ENCODE peak calls at places on chromosomes 4 and X, in eight cellular contexts. One of them, this sample, is unnamed.

GRCh38 chrX:39337461-39337860 is 536.2 kb downstream of the MID1IP1 start:
- DNase-seq in NCI-H1092: peak
- DNase-seq in left lung: no peak
- DNase-seq in astrocyte: no peak
- DNase-seq in left cardiac atrium: no peak
- DNase-seq in AG09319: no peak
- DNase-seq in activated B cell treated with CpG ODN at 0.5 μM for 24 hours: no peak
- DNase-seq in KG1: no peak
- DNase-seq in this sample: no peak

GRCh38 chr4:181504846-181505374 is 738.3 kb upstream of the TENM3 start:
- DNase-seq in KG1: no peak
- DNase-seq in left cardiac atrium: no peak
- DNase-seq in activated B cell treated with CpG ODN at 0.5 μM for 24 hours: no peak
- DNase-seq in NCI-H1092: peak
- DNase-seq in AG09319: no peak
- DNase-seq in left lung: no peak
- DNase-seq in astrocyte: no peak
- DNase-seq in this sample: no peak

GRCh38 chrX:43612400-43612799 is 43.7 kb upstream of the MAOA start:
- DNase-seq in AG09319: no peak
- DNase-seq in activated B cell treated with CpG ODN at 0.5 μM for 24 hours: no peak
- DNase-seq in KG1: no peak
- DNase-seq in astrocyte: no peak
- DNase-seq in NCI-H1092: no peak
- DNase-seq in left cardiac atrium: no peak
- DNase-seq in left lung: no peak
- DNase-seq in this sample: no peak

GRCh38 chr4:169210516-169211108 is 60.1 kb downstream of the SH3RF1 start:
- DNase-seq in KG1: no peak
- DNase-seq in activated B cell treated with CpG ODN at 0.5 μM for 24 hours: no peak
- DNase-seq in AG09319: no peak
- DNase-seq in left lung: no peak
- DNase-seq in NCI-H1092: no peak
- DNase-seq in left cardiac atrium: no peak
- DNase-seq in astrocyte: no peak
- DNase-seq in this sample: no peak

GRCh38 chr4:139595989-139596679 is 40.1 kb upstream of the SETD7 start:
- DNase-seq in KG1: no peak
- DNase-seq in astrocyte: peak
- DNase-seq in left cardiac atrium: peak
- DNase-seq in activated B cell treated with CpG ODN at 0.5 μM for 24 hours: no peak
- DNase-seq in NCI-H1092: no peak
- DNase-seq in left lung: no peak
- DNase-seq in AG09319: no peak
- DNase-seq in this sample: no peak

GRCh38 chr4:138255917-138256597 is 13.9 kb upstream of the SLC7A11 start:
- DNase-seq in left cardiac atrium: no peak
- DNase-seq in astrocyte: no peak
- DNase-seq in NCI-H1092: no peak
- DNase-seq in left lung: no peak
- DNase-seq in activated B cell treated with CpG ODN at 0.5 μM for 24 hours: no peak
- DNase-seq in KG1: no peak
- DNase-seq in AG09319: no peak
- DNase-seq in this sample: no peak

GRCh38 chrX:9117851-9118250 is 83.9 kb upstream of the FAM9B start:
- DNase-seq in left lung: no peak
- DNase-seq in NCI-H1092: no peak
- DNase-seq in AG09319: no peak
- DNase-seq in astrocyte: no peak
- DNase-seq in activated B cell treated with CpG ODN at 0.5 μM for 24 hours: no peak
- DNase-seq in left cardiac atrium: no peak
- DNase-seq in KG1: no peak
- DNase-seq in this sample: no peak

GRCh38 chrX:122777766-122778165 is 406.3 kb upstream of the GRIA3 start:
- DNase-seq in AG09319: no peak
- DNase-seq in NCI-H1092: no peak
- DNase-seq in left lung: no peak
- DNase-seq in activated B cell treated with CpG ODN at 0.5 μM for 24 hours: no peak
- DNase-seq in left cardiac atrium: no peak
- DNase-seq in astrocyte: no peak
- DNase-seq in KG1: no peak
- DNase-seq in this sample: no peak

GRCh38 chrX:12390301-12390700 is 252.0 kb downstream of the FRMPD4 start:
- DNase-seq in left cardiac atrium: no peak
- DNase-seq in KG1: no peak
- DNase-seq in astrocyte: no peak
- DNase-seq in left lung: no peak
- DNase-seq in activated B cell treated with CpG ODN at 0.5 μM for 24 hours: no peak
- DNase-seq in NCI-H1092: no peak
- DNase-seq in AG09319: no peak
- DNase-seq in this sample: no peak

GRCh38 chr4:74447636-74448233 is 2.8 kb downstream of the AREG start:
- DNase-seq in AG09319: no peak
- DNase-seq in left cardiac atrium: no peak
- DNase-seq in NCI-H1092: no peak
- DNase-seq in KG1: no peak
- DNase-seq in left lung: no peak
- DNase-seq in activated B cell treated with CpG ODN at 0.5 μM for 24 hours: no peak
- DNase-seq in astrocyte: no peak
- DNase-seq in this sample: no peak

GRCh38 chr4:10696253-10696652 is 11.7 kb upstream of the CLNK start:
- DNase-seq in KG1: no peak
- DNase-seq in AG09319: no peak
- DNase-seq in activated B cell treated with CpG ODN at 0.5 μM for 24 hours: no peak
- DNase-seq in NCI-H1092: no peak
- DNase-seq in left lung: no peak
- DNase-seq in astrocyte: no peak
- DNase-seq in left cardiac atrium: no peak
- DNase-seq in this sample: no peak